ENCODE peak calls at places on chromosomes 6 and 20, in six cellular contexts. M is IMR-90, P is right lobe of liver, U is upper lobe of left lung, S is heart right ventricle, Z is adrenal gland. B is an unnamed sample.

GRCh38 chr20:17614176-17614811 is 44.4 kb downstream of the DSTN start:
- DNase-seq in M (peak; percentile 31), P (peak; percentile 69), U (peak; percentile 87), S (peak; percentile 83), Z (peak; percentile 47), B (peak; percentile 43)

GRCh38 chr6:151494235-151494950 is 576 bp downstream of the CCDC170 start:
- DNase-seq in M (peak; percentile 41), P (peak; percentile 73), U (peak; percentile 76), S (peak; percentile 25), Z (peak; percentile 65), B (peak; percentile 64)

GRCh38 chr6:104591573-104592334 is 268.0 kb downstream of the HACE1 start:
- DNase-seq in M (no peak), P (no peak), U (no peak), S (no peak), Z (no peak), B (no peak)

GRCh38 chr6:106458021-106458986 is 97.8 kb downstream of the CRYBG1 start:
- DNase-seq in M (no peak), P (no peak), U (no peak), S (no peak), Z (no peak), B (no peak)

GRCh38 chr6:90080876-90081464 is 186.7 kb downstream of the GJA10 start:
- DNase-seq in M (no peak), P (no peak), U (no peak), S (no peak), Z (no peak), B (no peak)

GRCh38 chr6:83381949-83382348 is 48.9 kb downstream of the ME1 start:
- DNase-seq in M (no peak), P (no peak), U (no peak), S (no peak), Z (no peak), B (no peak)

GRCh38 chr6:125839879-125840278 is 49.1 kb downstream of the NCOA7 start:
- DNase-seq in M (no peak), P (no peak), U (no peak), S (no peak), Z (no peak), B (no peak)

GRCh38 chr20:11755071-11755881 is 162.4 kb upstream of the BTBD3 start:
- DNase-seq in M (no peak), P (no peak), U (no peak), S (no peak), Z (no peak), B (no peak)

GRCh38 chr6:105810105-105810921 is 275.8 kb upstream of the PRDM1 start:
- DNase-seq in M (peak; percentile 91), P (no peak), U (no peak), S (peak; percentile 23), Z (peak; percentile 61), B (peak; percentile 77)

GRCh38 chr20:49791165-49791564 is 21.5 kb upstream of the SLC9A8 start:
- DNase-seq in M (no peak), P (no peak), U (no peak), S (no peak), Z (no peak), B (no peak)

GRCh38 chr6:119895626-119896025 is 546.1 kb upstream of the MAN1A1 start:
- DNase-seq in M (no peak), P (no peak), U (no peak), S (no peak), Z (no peak), B (no peak)

GRCh38 chr6:167796668-167797031 is 30.1 kb upstream of the AFDN start:
- DNase-seq in M (no peak), P (peak; percentile 74), U (no peak), S (no peak), Z (no peak), B (no peak)

GRCh38 chr6:167793421-167793820 is 33.3 kb upstream of the AFDN start:
- DNase-seq in M (no peak), P (no peak), U (no peak), S (no peak), Z (no peak), B (peak; percentile 46)

GRCh38 chr6:167795874-167796667 is 30.6 kb upstream of the AFDN start:
- DNase-seq in M (no peak), P (peak; percentile 96), U (peak; percentile 82), S (peak; percentile 40), Z (peak; percentile 27), B (no peak)

GRCh38 chr6:167795321-167795811 is 31.3 kb upstream of the AFDN start:
- DNase-seq in M (no peak), P (no peak), U (no peak), S (no peak), Z (no peak), B (no peak)

GRCh38 chr6:167794386-167795157 is 32.1 kb upstream of the AFDN start:
- DNase-seq in M (no peak), P (no peak), U (no peak), S (no peak), Z (no peak), B (no peak)
- H3K4me1 ChIP-seq in M (no peaks in the 10 kb centered on the region), P (no peaks in the 10 kb centered on the region), U (no peaks in the 10 kb centered on the region), S (peaks cover 8% of the 10 kb centered on the region), Z (no peaks in the 10 kb centered on the region), B (peaks cover 26% of the 10 kb centered on the region)

GRCh38 chr6:1812034-1812433 is 202.3 kb downstream of the FOXC1 start:
- DNase-seq in M (no peak), P (no peak), U (no peak), S (no peak), Z (no peak), B (no peak)
- H3K4me1 ChIP-seq in M (peaks cover 2% of the 10 kb centered on the region), P (no peaks in the 10 kb centered on the region), U (no peaks in the 10 kb centered on the region), S (no peaks in the 10 kb centered on the region), Z (no peaks in the 10 kb centered on the region), B (peaks cover 11% of the 10 kb centered on the region)

DNA sequence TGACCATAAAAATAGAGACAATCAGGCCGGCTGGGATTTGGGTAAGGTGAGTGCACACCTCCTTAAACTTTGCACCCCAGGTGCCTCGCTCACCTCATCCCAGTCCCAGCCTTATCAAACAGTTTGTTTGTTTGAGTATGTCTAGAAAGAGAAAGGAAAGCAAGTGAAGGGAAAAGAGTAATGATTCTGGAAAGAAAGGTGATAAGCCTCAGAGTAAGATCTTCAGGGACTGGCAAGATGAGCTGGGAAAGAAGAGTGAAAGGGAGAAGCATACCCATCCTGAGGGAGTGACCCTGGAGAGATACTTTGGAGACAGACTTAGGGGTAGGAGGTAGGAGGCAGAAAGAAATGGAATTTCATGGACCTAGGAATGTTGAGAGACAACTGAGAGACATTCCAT is 1.7 kb downstream of the TAP2 start:
- DNase-seq in M (no peak), P (no peak), U (no peak), S (no peak), Z (no peak), B (no peak)
- H3K4me1 ChIP-seq in M (peaks cover 6% of the 10 kb centered on the region), P (no peaks in the 10 kb centered on the region), U (peaks cover 13% of the 10 kb centered on the region), S (peaks cover 12% of the 10 kb centered on the region), Z (peaks cover 14% of the 10 kb centered on the region), B (peaks cover 13% of the 10 kb centered on the region)

GRCh38 chr20:53576586-53577318 is 16.9 kb downstream of the ZNF217 start:
- DNase-seq in M (no peak), P (no peak), U (no peak), S (no peak), Z (no peak), B (no peak)
- H3K4me1 ChIP-seq in M (peaks cover 11% of the 10 kb centered on the region), P (no peaks in the 10 kb centered on the region), U (peaks cover 24% of the 10 kb centered on the region), S (peaks cover 31% of the 10 kb centered on the region), Z (peaks cover 10% of the 10 kb centered on the region), B (peaks cover 18% of the 10 kb centered on the region)

GRCh38 chr20:43731927-43732326 is 5.1 kb upstream of the GTSF1L start:
- DNase-seq in M (no peak), P (no peak), U (no peak), S (no peak), Z (no peak), B (no peak)
- H3K4me1 ChIP-seq in M (peaks cover 7% of the 10 kb centered on the region), P (no peaks in the 10 kb centered on the region), U (no peaks in the 10 kb centered on the region), S (no peaks in the 10 kb centered on the region), Z (no peaks in the 10 kb centered on the region), B (peaks cover 4% of the 10 kb centered on the region)

DNA sequence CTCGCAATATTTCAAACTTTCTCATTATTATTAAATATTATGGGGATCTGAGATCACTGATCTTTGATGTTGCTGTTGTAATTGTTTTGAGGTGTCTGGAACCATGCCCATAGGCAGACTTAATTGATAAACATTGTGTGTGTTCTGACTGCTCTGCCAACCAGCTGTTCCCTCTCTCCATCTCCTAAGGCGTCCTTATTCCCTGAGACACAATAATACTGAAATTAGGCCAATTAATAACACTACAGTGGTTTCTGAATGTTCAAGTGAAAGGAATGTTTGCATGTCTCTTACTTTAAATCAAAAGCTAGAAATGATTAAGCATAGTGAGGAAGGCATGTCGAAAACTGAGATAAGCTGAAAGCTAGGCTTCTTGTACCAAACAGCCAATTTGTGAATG is 7.6 kb downstream of the MAPK14 start:
- DNase-seq in M (peak; percentile 43), P (no peak), U (no peak), S (no peak), Z (no peak), B (no peak)
- H3K4me1 ChIP-seq in M (peaks cover 13% of the 10 kb centered on the region), P (no peaks in the 10 kb centered on the region), U (peaks cover 89% of the 10 kb centered on the region), S (peaks cover 44% of the 10 kb centered on the region), Z (peaks cover 30% of the 10 kb centered on the region), B (no peaks in the 10 kb centered on the region)

GRCh38 chr6:107538856-107539387 is 49.0 kb downstream of the SOBP start:
- DNase-seq in M (no peak), P (no peak), U (no peak), S (no peak), Z (no peak), B (no peak)

GRCh38 chr6:107539409-107539808 is 49.5 kb downstream of the SOBP start:
- DNase-seq in M (no peak), P (no peak), U (no peak), S (no peak), Z (no peak), B (no peak)

GRCh38 chr6:107542170-107542569 is 52.3 kb downstream of the SOBP start:
- DNase-seq in M (no peak), P (no peak), U (no peak), S (peak; percentile 55), Z (no peak), B (no peak)

GRCh38 chr6:107540465-107540857 is 50.5 kb downstream of the SOBP start:
- DNase-seq in M (peak; percentile 23), P (peak; percentile 87), U (no peak), S (no peak), Z (no peak), B (no peak)

DNA sequence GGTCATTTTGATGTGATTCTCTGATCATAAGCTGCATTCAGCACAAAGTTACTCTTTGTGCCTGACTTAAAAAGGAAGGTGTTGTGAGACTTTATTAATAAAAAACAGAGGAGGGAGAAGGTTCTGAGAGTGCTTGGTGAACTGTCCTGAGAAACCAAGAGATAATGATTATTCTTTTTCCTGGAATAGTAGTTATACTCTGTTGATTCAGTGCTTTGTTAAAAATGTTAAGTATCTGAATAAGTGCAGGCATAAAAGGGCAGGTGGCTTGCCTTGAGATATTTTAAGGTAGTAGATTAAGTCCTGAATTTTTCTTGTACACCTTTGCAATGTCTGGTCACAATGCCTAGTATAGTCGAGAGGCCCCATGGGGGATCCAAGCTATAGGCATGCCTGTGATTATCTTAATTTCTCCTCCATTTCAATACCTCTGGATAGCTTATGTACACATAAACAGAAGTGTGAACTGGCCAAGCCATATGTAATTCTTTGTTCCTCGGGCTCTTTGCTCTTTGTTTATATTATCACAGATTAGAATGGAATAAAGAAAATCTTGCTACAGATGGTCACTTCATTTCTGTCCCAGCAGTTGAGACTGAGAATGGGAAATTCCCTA is 50.0 kb downstream of the SOBP start:
- DNase-seq in M (no peak), P (no peak), U (no peak), S (no peak), Z (no peak), B (no peak)
- H3K4me1 ChIP-seq in M (peaks cover 2% of the 10 kb centered on the region), P (peaks cover 9% of the 10 kb centered on the region), U (no peaks in the 10 kb centered on the region), S (peaks cover 1% of the 10 kb centered on the region), Z (no peaks in the 10 kb centered on the region), B (peaks cover 6% of the 10 kb centered on the region)

B was measured in SJSA1.